ENCODE peak calls at places on chromosomes 1 and 21, in six cellular contexts. R, T, P, C, I and J are unnamed samples.

GRCh38 chr21:42515708-42516502 is 2.3 kb downstream of the SLC37A1 start:
- DNase-seq in T (no peak), I (no peak), R (peak; percentile 48), P (no peak), C (no peak), J (no peak)

GRCh38 chr1:162562452-162562828 is 918 bp downstream of the UAP1 start:
- DNase-seq in R (no peak), P (no peak), C (no peak), I (peak; percentile 29), T (no peak), J (no peak)

GRCh38 chr1:15345711-15346355 is 63.9 kb upstream of the EFHD2 start:
- DNase-seq in C (peak; percentile 72), P (no peak), T (no peak), I (no peak), R (no peak), J (no peak)

GRCh38 chr1:200992382-200993101 is 31.0 kb downstream of the KIF21B start:
- DNase-seq in I (no peak), P (no peak), C (no peak), T (no peak), R (no peak), J (no peak)

GRCh38 chr1:147598631-147599361 is 57.5 kb downstream of the BCL9 start:
- DNase-seq in I (no peak), P (no peak), T (no peak), R (no peak), C (peak; percentile 30), J (no peak)

GRCh38 chr1:46174448-46175231 is at the start of gene TSPAN1:
- DNase-seq in T (no peak), P (no peak), I (no peak), C (no peak), R (no peak), J (no peak)

GRCh38 chr1:24018611-24019580 is 38.8 kb upstream of the SRSF10 start:
- DNase-seq in I (peak; percentile 98), C (peak; percentile 73), R (peak; percentile 79), T (peak; percentile 21), P (no peak), J (peak; percentile 88)

GRCh38 chr1:178931843-178932551 is 61.1 kb upstream of the ANGPTL1 start:
- DNase-seq in I (no peak), P (no peak), T (no peak), R (no peak), C (no peak), J (no peak)

GRCh38 chr1:153678519-153679336 is at the start of gene NPR1:
- DNase-seq in C (peak; percentile 27), I (no peak), T (no peak), P (no peak), R (no peak), J (no peak)

GRCh38 chr1:27488523-27489138 is 1.3 kb downstream of the WASF2 start:
- DNase-seq in R (no peak), T (no peak), P (no peak), I (no peak), C (no peak), J (no peak)

GRCh38 chr1:115300087-115300856 is 37.8 kb downstream of the NGF start:
- DNase-seq in C (no peak), R (no peak), P (no peak), I (no peak), T (no peak), J (no peak)

GRCh38 chr1:226643701-226644540 is 95.2 kb downstream of the ITPKB start:
- DNase-seq in T (no peak), R (no peak), I (no peak), P (peak; percentile 26), C (no peak), J (no peak)

GRCh38 chr1:225152061-225152460 is 222.6 kb downstream of the DNAH14 start:
- DNase-seq in T (no peak), R (no peak), C (no peak), P (no peak), I (no peak), J (no peak)

GRCh38 chr1:225143001-225143400 is 213.5 kb downstream of the DNAH14 start:
- DNase-seq in I (no peak), R (no peak), P (no peak), C (no peak), T (no peak), J (no peak)

DNA sequence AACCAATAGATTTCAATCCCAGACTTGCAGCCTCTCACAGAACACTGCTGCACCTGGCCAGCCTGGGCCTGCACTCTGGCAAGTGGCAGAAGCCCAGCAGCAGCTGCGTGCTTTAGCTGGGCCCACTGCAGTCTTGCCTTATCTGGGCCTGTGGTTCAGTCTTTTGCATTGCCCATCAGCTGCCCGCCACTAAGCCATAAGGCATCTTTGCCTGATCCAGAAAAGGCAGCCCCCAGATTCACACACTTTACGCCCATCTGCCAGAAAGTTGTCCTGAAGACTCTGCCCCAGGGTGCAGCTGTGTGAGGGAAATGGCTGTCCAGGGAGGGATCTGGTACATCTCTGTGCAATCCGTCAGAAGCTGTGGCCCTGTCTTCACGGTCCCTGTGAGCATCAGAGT is 217.0 kb downstream of the DNAH14 start:
- DNase-seq in I (no peak), R (no peak), T (peak; percentile 7), C (no peak), P (no peak), J (peak; percentile 8)
- TF ChIP-seq YY1 in I (no peak), R (no peak), T (no peak), C (no peak), P (no peak), J (no peak)

GRCh38 chr1:160076295-160076694 is 5.0 kb upstream of the KCNJ9 start:
- DNase-seq in R (no peak), C (no peak), I (no peak), P (no peak), T (no peak), J (no peak)
- TF ChIP-seq ZNF274 in R (no peak), C (no peak), I (no peak), P (no peak), T (no peak), J (no peak)

DNA sequence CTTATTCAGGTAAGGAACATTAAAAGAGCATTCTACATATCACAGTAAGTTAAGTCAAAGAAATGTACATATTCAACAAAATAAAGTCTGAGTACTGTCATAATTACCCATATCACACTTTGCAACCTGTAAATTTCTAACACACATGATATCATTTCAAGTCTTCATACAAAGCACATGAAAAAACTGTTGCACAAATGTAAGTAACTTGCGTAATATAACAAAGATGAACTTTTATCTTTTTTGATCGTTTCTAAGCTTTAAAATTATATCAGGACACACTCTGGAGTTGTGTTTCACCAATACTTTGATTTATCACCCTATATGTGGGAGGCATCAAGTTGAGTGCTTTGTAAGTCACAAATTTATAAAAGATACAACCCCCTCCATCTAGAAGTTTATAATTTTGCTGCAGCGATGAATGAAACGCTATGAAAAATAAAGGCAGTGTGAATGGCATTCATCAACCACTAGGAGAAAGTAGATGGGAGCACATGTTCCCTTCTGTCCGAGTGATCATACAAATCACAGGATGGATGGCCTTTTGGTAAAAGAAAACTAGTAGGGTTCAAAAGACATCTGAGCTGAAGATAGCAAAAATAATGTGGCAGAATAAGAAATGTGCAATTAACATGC is 27.6 kb downstream of the NRIP1 start:
- DNase-seq in R (no peak), I (no peak), T (no peak), P (no peak), C (no peak), J (no peak)
- TF ChIP-seq YY1 in R (no peak), I (no peak), T (no peak), P (no peak), C (no peak), J (no peak)

GRCh38 chr1:156434976-156435550 is 65.5 kb downstream of the MEF2D start:
- DNase-seq in R (no peak), C (no peak), T (no peak), P (no peak), I (no peak), J (no peak)
- TF ChIP-seq ZNF274 in R (no peak), C (no peak), T (no peak), P (no peak), I (no peak), J (no peak)